ENCODE peak calls at places on chromosome 4, in six cellular contexts. One of them, this sample, is unnamed.

GRCh38 chr4:162761965-162762364 is 404.7 kb downstream of the NAF1 start:
- DNase-seq in neuronal stem cell: no peak
- DNase-seq in trophoblast cell: no peak
- DNase-seq in IMR-90: no peak
- DNase-seq in mesenchymal stem cell: no peak
- DNase-seq in H9: no peak
- DNase-seq in this sample: no peak

GRCh38 chr4:138090145-138090917 is 151.8 kb downstream of the SLC7A11 start:
- DNase-seq in trophoblast cell: peak; percentile 93
- DNase-seq in H9: peak; percentile 42
- DNase-seq in IMR-90: peak; percentile 83
- DNase-seq in mesenchymal stem cell: peak; percentile 83
- DNase-seq in neuronal stem cell: peak; percentile 68
- DNase-seq in this sample: no peak

GRCh38 chr4:183333983-183334382 is 11.8 kb upstream of the CLDN24 start:
- DNase-seq in neuronal stem cell: no peak
- DNase-seq in H9: no peak
- DNase-seq in trophoblast cell: no peak
- DNase-seq in IMR-90: peak; percentile 4
- DNase-seq in mesenchymal stem cell: peak; percentile 23
- DNase-seq in this sample: no peak

GRCh38 chr4:7348946-7349900 is 85.5 kb downstream of the PSAPL1 start:
- DNase-seq in trophoblast cell: no peak
- DNase-seq in neuronal stem cell: no peak
- DNase-seq in mesenchymal stem cell: no peak
- DNase-seq in H9: no peak
- DNase-seq in IMR-90: no peak
- DNase-seq in this sample: no peak

GRCh38 chr4:40550900-40551546 is 78.6 kb downstream of the RBM47 start:
- DNase-seq in trophoblast cell: peak; percentile 55
- DNase-seq in H9: no peak
- DNase-seq in neuronal stem cell: no peak
- DNase-seq in IMR-90: peak; percentile 52
- DNase-seq in mesenchymal stem cell: peak; percentile 45
- DNase-seq in this sample: no peak

GRCh38 chr4:3451956-3452355 is 10.2 kb downstream of the HGFAC start:
- DNase-seq in trophoblast cell: no peak
- DNase-seq in H9: no peak
- DNase-seq in neuronal stem cell: no peak
- DNase-seq in mesenchymal stem cell: peak; percentile 62
- DNase-seq in IMR-90: peak; percentile 79
- DNase-seq in this sample: no peak

GRCh38 chr4:3385719-3386440 is 55.9 kb upstream of the HGFAC start:
- DNase-seq in mesenchymal stem cell: no peak
- DNase-seq in neuronal stem cell: no peak
- DNase-seq in trophoblast cell: no peak
- DNase-seq in IMR-90: no peak
- DNase-seq in H9: no peak
- DNase-seq in this sample: no peak

GRCh38 chr4:26482508-26483462 is 7.5 kb downstream of the CCKAR start:
- DNase-seq in trophoblast cell: peak; percentile 18
- DNase-seq in neuronal stem cell: no peak
- DNase-seq in mesenchymal stem cell: no peak
- DNase-seq in IMR-90: no peak
- DNase-seq in H9: no peak
- DNase-seq in this sample: no peak

GRCh38 chr4:41991916-41992767 is 1.8 kb downstream of the SLC30A9 start:
- DNase-seq in trophoblast cell: peak; percentile 2
- DNase-seq in mesenchymal stem cell: peak; percentile 61
- DNase-seq in IMR-90: peak; percentile 23
- DNase-seq in neuronal stem cell: no peak
- DNase-seq in H9: no peak
- DNase-seq in this sample: no peak

GRCh38 chr4:37441231-37442061 is 196.9 kb downstream of the NWD2 start:
- DNase-seq in trophoblast cell: peak; percentile 98
- DNase-seq in H9: no peak
- DNase-seq in neuronal stem cell: no peak
- DNase-seq in mesenchymal stem cell: no peak
- DNase-seq in IMR-90: no peak
- DNase-seq in this sample: no peak

GRCh38 chr4:37446016-37446415 is 201.5 kb downstream of the NWD2 start:
- DNase-seq in mesenchymal stem cell: no peak
- DNase-seq in trophoblast cell: peak; percentile 63
- DNase-seq in neuronal stem cell: no peak
- DNase-seq in IMR-90: no peak
- DNase-seq in H9: no peak
- DNase-seq in this sample: no peak

GRCh38 chr4:37442062-37442323 is 197.4 kb downstream of the NWD2 start:
- DNase-seq in H9: no peak
- DNase-seq in neuronal stem cell: no peak
- DNase-seq in trophoblast cell: no peak
- DNase-seq in mesenchymal stem cell: no peak
- DNase-seq in IMR-90: no peak
- DNase-seq in this sample: no peak

GRCh38 chr4:37447886-37448285 is 203.3 kb downstream of the NWD2 start:
- DNase-seq in H9: no peak
- DNase-seq in IMR-90: no peak
- DNase-seq in mesenchymal stem cell: no peak
- DNase-seq in neuronal stem cell: no peak
- DNase-seq in trophoblast cell: peak; percentile 78
- DNase-seq in this sample: no peak

GRCh38 chr4:37445023-37445422 is 200.5 kb downstream of the NWD2 start:
- DNase-seq in trophoblast cell: peak; percentile 63
- DNase-seq in mesenchymal stem cell: no peak
- DNase-seq in IMR-90: no peak
- DNase-seq in neuronal stem cell: no peak
- DNase-seq in H9: no peak
- DNase-seq in this sample: no peak
- H4K91ac ChIP-seq in trophoblast cell: no peak overlapping the region
- H4K91ac ChIP-seq in mesenchymal stem cell: no peak overlapping the region
- H4K91ac ChIP-seq in IMR-90: no peak overlapping the region
- H4K91ac ChIP-seq in neuronal stem cell: no peak overlapping the region
- H4K91ac ChIP-seq in H9: no peak overlapping the region
- H4K91ac ChIP-seq in this sample: no peak overlapping the region

GRCh38 chr4:53536328-53536727 is 55.0 kb downstream of the LNX1 start:
- DNase-seq in H9: no peak
- DNase-seq in IMR-90: no peak
- DNase-seq in mesenchymal stem cell: no peak
- DNase-seq in neuronal stem cell: no peak
- DNase-seq in trophoblast cell: no peak
- DNase-seq in this sample: no peak

GRCh38 chr4:53534684-53535083 is 56.6 kb downstream of the LNX1 start:
- DNase-seq in mesenchymal stem cell: no peak
- DNase-seq in neuronal stem cell: no peak
- DNase-seq in IMR-90: no peak
- DNase-seq in H9: no peak
- DNase-seq in trophoblast cell: peak; percentile 20
- DNase-seq in this sample: no peak

GRCh38 chr4:53537606-53538005 is 53.7 kb downstream of the LNX1 start:
- DNase-seq in H9: no peak
- DNase-seq in mesenchymal stem cell: no peak
- DNase-seq in trophoblast cell: peak; percentile 29
- DNase-seq in IMR-90: no peak
- DNase-seq in neuronal stem cell: no peak
- DNase-seq in this sample: no peak

GRCh38 chr4:53532521-53532920 is 58.8 kb downstream of the LNX1 start:
- DNase-seq in mesenchymal stem cell: peak; percentile 36
- DNase-seq in H9: no peak
- DNase-seq in IMR-90: peak; percentile 53
- DNase-seq in trophoblast cell: peak; percentile 82
- DNase-seq in neuronal stem cell: no peak
- DNase-seq in this sample: no peak

GRCh38 chr4:53535567-53535966 is 55.7 kb downstream of the LNX1 start:
- DNase-seq in H9: no peak
- DNase-seq in trophoblast cell: no peak
- DNase-seq in IMR-90: no peak
- DNase-seq in neuronal stem cell: no peak
- DNase-seq in mesenchymal stem cell: no peak
- DNase-seq in this sample: no peak
- H4K91ac ChIP-seq in H9: no peak overlapping the region
- H4K91ac ChIP-seq in trophoblast cell: no peak overlapping the region
- H4K91ac ChIP-seq in IMR-90: no peak overlapping the region
- H4K91ac ChIP-seq in neuronal stem cell: no peak overlapping the region
- H4K91ac ChIP-seq in mesenchymal stem cell: no peak overlapping the region
- H4K91ac ChIP-seq in this sample: no peak overlapping the region

GRCh38 chr4:156924774-156925173 is 46.8 kb downstream of the PDGFC start:
- DNase-seq in neuronal stem cell: no peak
- DNase-seq in H9: no peak
- DNase-seq in IMR-90: no peak
- DNase-seq in mesenchymal stem cell: no peak
- DNase-seq in trophoblast cell: no peak
- DNase-seq in this sample: no peak
- H4K91ac ChIP-seq in neuronal stem cell: no peak overlapping the region
- H4K91ac ChIP-seq in H9: no peak overlapping the region
- H4K91ac ChIP-seq in IMR-90: no peak overlapping the region
- H4K91ac ChIP-seq in mesenchymal stem cell: no peak overlapping the region
- H4K91ac ChIP-seq in trophoblast cell: no peak overlapping the region
- H4K91ac ChIP-seq in this sample: no peak overlapping the region

DNA sequence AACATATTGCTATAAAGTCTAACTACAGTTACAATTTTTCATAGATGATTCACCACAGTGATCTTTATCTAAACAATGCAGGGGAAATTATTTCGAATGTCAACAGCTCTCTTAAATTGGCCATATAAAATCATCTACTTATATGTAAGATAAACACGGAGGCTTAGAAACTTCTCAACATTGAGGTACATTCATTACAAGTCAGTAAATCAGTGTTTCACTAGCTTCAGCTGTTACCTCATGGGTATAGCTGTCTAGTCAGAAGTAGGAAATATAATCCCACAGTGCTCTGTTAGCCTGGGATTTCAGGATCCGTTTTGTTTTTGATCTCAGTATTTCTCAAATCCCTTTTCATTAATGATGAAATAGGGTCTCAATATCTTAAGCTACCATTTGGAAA is 43.2 kb downstream of the PCDH7 start:
- DNase-seq in mesenchymal stem cell: peak; percentile 50
- DNase-seq in trophoblast cell: no peak
- DNase-seq in neuronal stem cell: no peak
- DNase-seq in IMR-90: peak; percentile 80
- DNase-seq in H9: no peak
- DNase-seq in this sample: no peak
- H4K91ac ChIP-seq in mesenchymal stem cell: no peak overlapping the region
- H4K91ac ChIP-seq in trophoblast cell: no peak overlapping the region
- H4K91ac ChIP-seq in neuronal stem cell: no peak overlapping the region
- H4K91ac ChIP-seq in IMR-90: no peak overlapping the region
- H4K91ac ChIP-seq in H9: no peak overlapping the region
- H4K91ac ChIP-seq in this sample: no peak overlapping the region

GRCh38 chr4:106478152-106478551 is 109.6 kb upstream of the GIMD1 start:
- DNase-seq in neuronal stem cell: no peak
- DNase-seq in trophoblast cell: no peak
- DNase-seq in IMR-90: no peak
- DNase-seq in H9: no peak
- DNase-seq in mesenchymal stem cell: no peak
- DNase-seq in this sample: no peak
- H4K91ac ChIP-seq in neuronal stem cell: no peak overlapping the region
- H4K91ac ChIP-seq in trophoblast cell: no peak overlapping the region
- H4K91ac ChIP-seq in IMR-90: no peak overlapping the region
- H4K91ac ChIP-seq in H9: no peak overlapping the region
- H4K91ac ChIP-seq in mesenchymal stem cell: no peak overlapping the region
- H4K91ac ChIP-seq in this sample: no peak overlapping the region

DNA sequence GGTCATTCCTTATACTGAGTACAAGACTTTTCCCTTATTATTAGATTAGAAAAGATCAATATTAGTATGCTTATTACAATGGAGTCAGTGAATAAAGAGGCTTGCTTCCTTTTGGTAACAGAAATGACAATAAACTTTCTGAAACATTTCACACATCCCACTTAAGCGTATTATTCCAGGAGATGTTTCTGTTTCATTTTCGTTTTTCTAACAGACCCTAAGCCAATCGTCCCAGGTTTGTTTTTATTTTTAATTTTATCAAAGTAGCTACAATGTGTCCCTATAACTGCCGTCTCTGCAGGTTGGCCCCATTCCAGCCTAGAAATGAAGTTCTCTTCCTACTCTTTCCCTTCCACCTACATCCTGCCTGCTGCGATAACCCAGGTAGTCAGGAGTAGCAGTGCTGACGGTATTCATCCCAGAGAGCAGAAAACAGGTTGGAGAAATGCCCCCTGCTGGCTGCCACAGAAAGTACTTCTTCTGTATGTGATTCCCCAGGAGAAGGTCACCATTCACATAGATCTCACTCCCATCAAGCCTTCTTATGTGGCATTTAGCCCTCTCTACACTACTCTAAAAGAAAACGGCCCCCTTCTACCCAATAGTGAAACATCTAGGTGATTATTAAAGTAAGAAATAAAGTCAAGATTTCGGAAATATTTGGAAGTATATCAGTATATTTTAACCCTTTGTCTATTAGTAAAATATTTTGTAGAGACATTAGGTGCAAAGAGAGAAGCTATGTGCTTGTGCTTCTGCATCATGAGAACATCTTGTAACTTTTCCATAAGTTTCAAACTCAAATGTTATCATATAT is 40.4 kb downstream of the ENPEP start:
- DNase-seq in neuronal stem cell: peak; percentile 48
- DNase-seq in H9: peak; percentile 87
- DNase-seq in IMR-90: peak; percentile 51
- DNase-seq in trophoblast cell: peak; percentile 86
- DNase-seq in mesenchymal stem cell: peak; percentile 81
- DNase-seq in this sample: peak; percentile 50
- H4K91ac ChIP-seq in neuronal stem cell: no peak overlapping the region
- H4K91ac ChIP-seq in H9: no peak overlapping the region
- H4K91ac ChIP-seq in IMR-90: no peak overlapping the region
- H4K91ac ChIP-seq in trophoblast cell: no peak overlapping the region
- H4K91ac ChIP-seq in mesenchymal stem cell: no peak overlapping the region
- H4K91ac ChIP-seq in this sample: no peak overlapping the region

DNA sequence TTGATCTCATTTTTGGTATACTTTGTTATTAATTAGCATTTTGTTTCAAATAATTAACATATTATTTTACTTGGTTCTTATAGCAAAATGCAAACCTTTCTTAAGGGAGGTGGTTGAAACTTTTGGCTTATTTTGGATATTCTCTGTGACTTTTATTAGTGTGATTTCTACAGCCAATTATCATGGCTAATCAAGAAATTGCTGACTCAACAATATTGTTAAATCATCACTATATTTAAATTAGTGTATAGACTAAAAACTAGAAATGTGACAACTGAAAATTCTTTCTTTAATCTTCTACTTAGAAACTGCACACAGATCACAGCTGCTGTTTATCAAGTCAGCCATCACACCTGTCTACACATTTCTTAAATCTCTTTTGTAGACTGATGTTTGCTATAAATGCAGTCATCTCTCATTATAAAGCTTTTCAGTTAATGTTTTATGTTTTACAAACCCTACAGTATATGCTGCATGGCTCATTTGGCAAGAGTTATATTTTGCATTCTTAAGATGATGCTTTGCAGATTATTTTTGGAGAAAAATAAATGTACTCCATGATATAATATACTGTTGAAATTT is 389.8 kb upstream of the PCDH10 start:
- DNase-seq in trophoblast cell: no peak
- DNase-seq in mesenchymal stem cell: no peak
- DNase-seq in neuronal stem cell: no peak
- DNase-seq in H9: no peak
- DNase-seq in IMR-90: no peak
- DNase-seq in this sample: no peak
- H4K91ac ChIP-seq in trophoblast cell: no peak overlapping the region
- H4K91ac ChIP-seq in mesenchymal stem cell: no peak overlapping the region
- H4K91ac ChIP-seq in neuronal stem cell: no peak overlapping the region
- H4K91ac ChIP-seq in H9: no peak overlapping the region
- H4K91ac ChIP-seq in IMR-90: no peak overlapping the region
- H4K91ac ChIP-seq in this sample: no peak overlapping the region